ENCODE peak calls at places on chromosomes 1 and 21, in nine cellular contexts. S is cardiac muscle cell; C is activated CD4-positive, alpha-beta T cell treated with anti-CD3 and anti-CD28 coated beads, Interleukin-2, amount 50 U/mL, for 4 hours; R is ureter; Y is cardiac fibroblast; J is adrenal gland; A is RCC 7860; I is NAMALWA; L is RWPE1. W is an unnamed sample.

GRCh38 chr1:21451212-21451611 is 11.3 kb downstream of the NBPF3 start:
- DNase-seq in S (no peak), C (no peak), R (no peak), Y (peak; percentile 65), J (no peak), A (no peak), I (no peak), L (no peak), W (peak; percentile 16)

GRCh38 chr21:42524341-42525227 is 10.9 kb downstream of the SLC37A1 start:
- DNase-seq in S (peak; percentile 33), C (no peak), R (peak; percentile 71), Y (peak; percentile 26), J (no peak), A (no peak), I (peak; percentile 86), L (no peak), W (peak; percentile 93)

GRCh38 chr21:41396452-41397107 is 29.5 kb upstream of the MX1 start:
- DNase-seq in S (no peak), C (no peak), R (peak; percentile 69), Y (peak; percentile 48), J (peak; percentile 38), A (no peak), I (no peak), L (no peak), W (no peak)

GRCh38 chr21:26106562-26106961 is 64.0 kb downstream of the APP start:
- DNase-seq in S (no peak), C (no peak), R (no peak), Y (no peak), J (no peak), A (no peak), I (no peak), L (no peak), W (no peak)

GRCh38 chr1:160094291-160094625 is 4.2 kb downstream of the IGSF8 start:
- DNase-seq in S (no peak), C (no peak), R (no peak), Y (no peak), J (no peak), A (no peak), I (no peak), L (no peak), W (no peak)

GRCh38 chr1:10866314-10867091 is 70.1 kb upstream of the CASZ1 start:
- DNase-seq in S (no peak), C (peak; percentile 30), R (no peak), Y (peak; percentile 9), J (peak; percentile 15), A (no peak), I (no peak), L (peak; percentile 33), W (no peak)

GRCh38 chr1:223411309-223411708 is 18.1 kb downstream of the CCDC185 start:
- DNase-seq in S (no peak), C (no peak), R (no peak), Y (peak; percentile 17), J (no peak), A (no peak), I (no peak), L (no peak), W (no peak)

GRCh38 chr21:46099476-46099875 is 1.6 kb downstream of the COL6A2 start:
- DNase-seq in S (no peak), C (no peak), R (peak; percentile 45), Y (peak; percentile 47), J (no peak), A (no peak), I (no peak), L (no peak), W (no peak)

GRCh38 chr1:159207774-159208459 is 3.2 kb downstream of the ACKR1 start:
- DNase-seq in S (peak; percentile 45), C (no peak), R (no peak), Y (peak; percentile 61), J (no peak), A (no peak), I (no peak), L (no peak), W (no peak)

GRCh38 chr1:64493864-64494263 is 23.9 kb downstream of the CACHD1 start:
- DNase-seq in S (peak; percentile 46), C (no peak), R (no peak), Y (no peak), J (no peak), A (no peak), I (no peak), L (no peak), W (no peak)

GRCh38 chr1:193951989-193952388 is 765.6 kb upstream of the B3GALT2 start:
- DNase-seq in S (no peak), C (no peak), R (no peak), Y (peak; percentile 34), J (no peak), A (no peak), I (no peak), L (no peak), W (no peak)

GRCh38 chr1:114352797-114353196 is 158.2 kb downstream of the TRIM33 start:
- DNase-seq in S (peak; percentile 12), C (no peak), R (no peak), Y (peak; percentile 63), J (no peak), A (no peak), I (no peak), L (no peak), W (peak; percentile 62)

GRCh38 chr1:164064501-164064900 is 494.5 kb upstream of the PBX1 start:
- DNase-seq in S (peak; percentile 6), C (no peak), R (no peak), Y (peak; percentile 0), J (no peak), A (no peak), I (no peak), L (no peak), W (no peak)

GRCh38 chr1:98962156-98962555 is 42.5 kb downstream of the PLPPR5 start:
- DNase-seq in S (no peak), C (no peak), R (no peak), Y (peak; percentile 5), J (no peak), A (no peak), I (no peak), L (no peak), W (no peak)

GRCh38 chr1:165988817-165989216 is 161.4 kb downstream of the UCK2 start:
- DNase-seq in S (no peak), C (no peak), R (no peak), Y (no peak), J (no peak), A (no peak), I (no peak), L (no peak), W (no peak)

GRCh38 chr1:111190931-111191451 is 9.5 kb downstream of the DENND2D start:
- DNase-seq in S (no peak), C (no peak), R (no peak), Y (peak; percentile 40), J (peak; percentile 63), A (no peak), I (no peak), L (no peak), W (no peak)

GRCh38 chr1:51417496-51418383 is 87.4 kb upstream of the TTC39A start:
- DNase-seq in S (no peak), C (no peak), R (no peak), Y (peak; percentile 58), J (no peak), A (no peak), I (no peak), L (no peak), W (no peak)

GRCh38 chr1:159171254-159171687 is at the start of gene CADM3:
- DNase-seq in S (peak; percentile 56), C (no peak), R (no peak), Y (peak; percentile 85), J (no peak), A (no peak), I (no peak), L (peak; percentile 23), W (no peak)

GRCh38 chr1:35833424-35833823 is 25.6 kb downstream of the AGO4 start:
- DNase-seq in S (no peak), C (no peak), R (no peak), Y (no peak), J (no peak), A (no peak), I (no peak), L (no peak), W (no peak)

GRCh38 chr1:109933856-109934711 is 23.4 kb downstream of the CSF1 start:
- DNase-seq in S (no peak), C (no peak), R (no peak), Y (peak; percentile 55), J (no peak), A (peak; percentile 98), I (no peak), L (no peak), W (no peak)

GRCh38 chr1:118809586-118809985 is 178.6 kb downstream of the TBX15 start:
- DNase-seq in S (no peak), C (no peak), R (no peak), Y (no peak), J (no peak), A (no peak), I (no peak), L (no peak), W (no peak)

GRCh38 chr1:246258250-246258649 is 248.8 kb downstream of the SMYD3 start:
- DNase-seq in S (no peak), C (no peak), R (no peak), Y (no peak), J (no peak), A (no peak), I (no peak), L (no peak), W (no peak)

GRCh38 chr1:210418863-210419641 is 90.3 kb downstream of the HHAT start:
- DNase-seq in S (no peak), C (no peak), R (no peak), Y (no peak), J (no peak), A (no peak), I (no peak), L (no peak), W (no peak)

GRCh38 chr1:120179420-120180348 is 3.4 kb upstream of the SEC22B start:
- DNase-seq in S (peak; percentile 17), C (no peak), R (no peak), Y (peak; percentile 89), J (peak; percentile 22), A (no peak), I (no peak), L (no peak), W (no peak)

GRCh38 chr21:25964009-25964408 is 206.6 kb downstream of the APP start:
- DNase-seq in S (no peak), C (no peak), R (no peak), Y (no peak), J (peak; percentile 55), A (no peak), I (no peak), L (no peak), W (no peak)

GRCh38 chr1:221478050-221478949 is 263.6 kb downstream of the DUSP10 start:
- DNase-seq in S (peak; percentile 75), C (peak; percentile 45), R (peak; percentile 66), Y (peak; percentile 90), J (peak; percentile 61), A (peak; percentile 91), I (peak; percentile 64), L (peak; percentile 89), W (peak; percentile 57)

GRCh38 chr1:41362749-41363631 is 1.8 kb downstream of the FOXO6 start:
- DNase-seq in S (no peak), C (no peak), R (no peak), Y (no peak), J (no peak), A (no peak), I (no peak), L (no peak), W (no peak)

GRCh38 chr1:93255222-93256079 is 74.9 kb downstream of the CCDC18 start:
- DNase-seq in S (no peak), C (no peak), R (no peak), Y (peak; percentile 51), J (no peak), A (peak; percentile 25), I (no peak), L (peak; percentile 55), W (no peak)

GRCh38 chr1:92944901-92945747 is 16.1 kb downstream of the DIPK1A start:
- DNase-seq in S (no peak), C (no peak), R (no peak), Y (peak; percentile 32), J (no peak), A (no peak), I (peak; percentile 51), L (no peak), W (no peak)

GRCh38 chr1:30286984-30287839 is 436.2 kb downstream of the MATN1 start:
- DNase-seq in S (no peak), C (no peak), R (peak; percentile 18), Y (no peak), J (no peak), A (no peak), I (no peak), L (no peak), W (no peak)

GRCh38 chr1:50348449-50349241 is 74.6 kb downstream of the DMRTA2 start:
- DNase-seq in S (peak; percentile 84), C (no peak), R (peak; percentile 63), Y (peak; percentile 86), J (peak; percentile 79), A (peak; percentile 44), I (peak; percentile 80), L (peak; percentile 80), W (peak; percentile 91)

W was measured in Karpas-422.